ENCODE peak calls at places on chromosomes 13 and 19, in four cellular contexts. C is colonic mucosa, T is uterus, G is Peyer's patch. P is an unnamed sample.

GRCh38 chr13:51057001-51057400 is 54.1 kb downstream of the C13orf42 start:
- DNase-seq in C (no peak), T (no peak), G (no peak), P (no peak)

GRCh38 chr19:2949939-2950285 is 5.1 kb upstream of the ZNF77 start:
- DNase-seq in C (no peak), T (peak; percentile 59), G (peak; percentile 59), P (no peak)

GRCh38 chr19:15129856-15130580 is 22.8 kb downstream of the SYDE1 start:
- DNase-seq in C (peak; percentile 47), T (no peak), G (no peak), P (no peak)

GRCh38 chr19:18230941-18231734 is 4.9 kb upstream of the PDE4C start:
- DNase-seq in C (no peak), T (no peak), G (no peak), P (no peak)

GRCh38 chr13:34159946-34160345 is 342.0 kb downstream of the RFC3 start:
- DNase-seq in C (no peak), T (no peak), G (no peak), P (no peak)

GRCh38 chr19:54517483-54517882 is 14.9 kb downstream of the LAIR2 start:
- DNase-seq in C (peak; percentile 38), T (no peak), G (no peak), P (peak; percentile 17)

GRCh38 chr13:111204438-111205177 is 89.5 kb downstream of the ARHGEF7 start:
- DNase-seq in C (no peak), T (peak; percentile 68), G (no peak), P (no peak)

GRCh38 chr13:111926501-111927180 is 140.3 kb upstream of the SOX1 start:
- DNase-seq in C (no peak), T (no peak), G (peak; percentile 9), P (no peak)

GRCh38 chr13:25288966-25289365 is 1.7 kb upstream of the MTMR6 start:
- DNase-seq in C (no peak), T (no peak), G (no peak), P (no peak)

GRCh38 chr19:54792814-54793213 is 10.6 kb upstream of the KIR2DL4 start:
- DNase-seq in C (no peak), T (no peak), G (no peak), P (no peak)

GRCh38 chr19:6066661-6067646 is 43.3 kb downstream of the RFX2 start:
- DNase-seq in C (peak; percentile 89), T (peak; percentile 96), G (peak; percentile 90), P (peak; percentile 29)

GRCh38 chr19:7292950-7293794 is 1.0 kb downstream of the INSR start:
- DNase-seq in C (peak; percentile 74), T (peak; percentile 45), G (peak; percentile 87), P (peak; percentile 4)

GRCh38 chr13:34224877-34225276 is 406.9 kb downstream of the RFC3 start:
- DNase-seq in C (no peak), T (no peak), G (no peak), P (no peak)

GRCh38 chr19:36837902-36838783 is at the start of gene ZNF790:
- DNase-seq in C (peak; percentile 91), T (peak; percentile 85), G (peak; percentile 90), P (peak; percentile 87)

GRCh38 chr13:43291289-43292055 is 268.1 kb downstream of the DNAJC15 start:
- DNase-seq in C (no peak), T (no peak), G (no peak), P (no peak)

GRCh38 chr19:18339703-18340102 is 695 bp upstream of the PGPEP1 start:
- DNase-seq in C (peak; percentile 33), T (no peak), G (no peak), P (no peak)

GRCh38 chr13:48236528-48237353 is 3.7 kb downstream of the ITM2B start:
- DNase-seq in C (no peak), T (no peak), G (no peak), P (no peak)

GRCh38 chr13:50457430-50458393 is 385.8 kb downstream of the DLEU7 start:
- DNase-seq in C (no peak), T (no peak), G (no peak), P (no peak)

GRCh38 chr19:795691-796581 is 1.3 kb upstream of the PTBP1 start:
- DNase-seq in C (peak; percentile 26), T (no peak), G (no peak), P (no peak)

GRCh38 chr19:56101746-56102535 is 19.2 kb downstream of the ZNF787 start:
- DNase-seq in C (no peak), T (no peak), G (no peak), P (no peak)

GRCh38 chr19:9329999-9330398 is 6.0 kb downstream of the ZNF559 start:
- DNase-seq in C (no peak), T (no peak), G (no peak), P (no peak)
- H3K36me3 ChIP-seq in C (no peaks in the 10 kb centered on the region), T (no peaks in the 10 kb centered on the region), G (peaks cover 34% of the 10 kb centered on the region), P (peaks cover 24% of the 10 kb centered on the region)

GRCh38 chr19:57288373-57288772 is 8.1 kb downstream of the ZNF460 start:
- DNase-seq in C (no peak), T (no peak), G (no peak), P (no peak)
- H3K36me3 ChIP-seq in C (peaks cover 64% of the 10 kb centered on the region), T (peaks cover 6% of the 10 kb centered on the region), G (peaks cover 99% of the 10 kb centered on the region), P (peaks cover 74% of the 10 kb centered on the region)

DNA sequence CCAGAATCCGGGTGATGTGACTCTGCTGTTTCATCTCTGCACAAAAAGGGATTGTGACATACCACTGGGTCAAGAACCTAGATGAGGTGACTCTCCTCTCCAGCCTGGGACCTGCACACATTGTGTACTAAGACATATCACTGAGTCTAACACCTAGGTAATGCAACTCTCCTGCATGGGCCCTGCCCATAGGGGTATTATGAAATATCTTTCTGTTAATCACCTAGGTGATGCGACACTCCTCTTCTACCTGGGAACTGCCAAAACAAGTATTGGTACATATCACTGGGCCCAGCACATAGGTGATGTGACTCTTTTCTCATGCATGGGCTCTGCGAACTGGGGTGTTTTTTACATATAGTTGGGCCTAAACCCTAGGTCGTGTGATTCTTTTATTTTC is 35.5 kb upstream of the ZNF254 start:
- DNase-seq in C (no peak), T (no peak), G (no peak), P (no peak)
- H3K36me3 ChIP-seq in C (peaks cover 10% of the 10 kb centered on the region), T (no peaks in the 10 kb centered on the region), G (peaks cover 71% of the 10 kb centered on the region), P (peaks cover 32% of the 10 kb centered on the region)

DNA sequence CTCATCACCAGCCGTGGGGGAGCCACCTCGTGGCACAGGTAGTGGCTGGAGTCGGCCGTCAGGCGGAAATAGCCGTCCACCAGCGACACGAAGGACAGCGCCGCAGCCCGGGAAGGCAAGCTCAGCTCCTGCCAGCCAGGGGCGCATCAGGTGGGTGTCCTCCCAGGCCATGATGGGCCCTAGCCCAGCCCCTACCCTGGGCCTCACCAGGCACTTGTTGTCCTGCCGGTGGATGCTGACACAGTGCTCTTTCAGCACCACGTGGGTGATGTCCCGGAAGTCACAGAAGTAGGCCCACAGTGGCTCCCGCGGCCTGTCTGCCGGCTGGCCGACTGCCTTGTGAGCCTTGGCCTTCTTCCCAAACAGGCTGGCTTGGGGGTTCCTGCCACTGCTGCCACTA is 15.7 kb downstream of the TYK2 start:
- DNase-seq in C (no peak), T (no peak), G (no peak), P (no peak)
- H3K36me3 ChIP-seq in C (peaks cover 12% of the 10 kb centered on the region), T (no peaks in the 10 kb centered on the region), G (peaks cover 98% of the 10 kb centered on the region), P (peaks cover 19% of the 10 kb centered on the region)

GRCh38 chr19:4432918-4433506 is 24.6 kb downstream of the UBXN6 start:
- DNase-seq in C (no peak), T (no peak), G (no peak), P (no peak)

GRCh38 chr19:4431808-4432674 is 25.6 kb downstream of the UBXN6 start:
- DNase-seq in C (no peak), T (no peak), G (no peak), P (no peak)

GRCh38 chr19:4429266-4430200 is 27.1 kb downstream of the CHAF1A start:
- DNase-seq in C (no peak), T (no peak), G (no peak), P (no peak)

GRCh38 chr19:4428326-4428975 is 26.0 kb downstream of the CHAF1A start:
- DNase-seq in C (no peak), T (no peak), G (no peak), P (no peak)

GRCh38 chr19:4430760-4431159 is 26.8 kb downstream of the UBXN6 start:
- DNase-seq in C (no peak), T (no peak), G (no peak), P (no peak)
- H3K36me3 ChIP-seq in C (no peaks in the 10 kb centered on the region), T (no peaks in the 10 kb centered on the region), G (peaks cover 23% of the 10 kb centered on the region), P (no peaks in the 10 kb centered on the region)

GRCh38 chr19:10163557-10163956 is 31.2 kb downstream of the DNMT1 start:
- DNase-seq in C (no peak), T (no peak), G (no peak), P (no peak)
- H3K36me3 ChIP-seq in C (peaks cover 17% of the 10 kb centered on the region), T (no peaks in the 10 kb centered on the region), G (peaks cover 89% of the 10 kb centered on the region), P (peaks cover 72% of the 10 kb centered on the region)

GRCh38 chr19:34343751-34344150 is 21.2 kb upstream of the GPI start:
- DNase-seq in C (no peak), T (no peak), G (no peak), P (no peak)
- H3K36me3 ChIP-seq in C (peaks cover 19% of the 10 kb centered on the region), T (no peaks in the 10 kb centered on the region), G (peaks cover 73% of the 10 kb centered on the region), P (peaks cover 18% of the 10 kb centered on the region)

GRCh38 chr19:39347332-39348227 is 5.4 kb downstream of the SAMD4B start:
- DNase-seq in C (no peak), T (no peak), G (no peak), P (no peak)
- H3K36me3 ChIP-seq in C (no peaks in the 10 kb centered on the region), T (no peaks in the 10 kb centered on the region), G (peaks cover 28% of the 10 kb centered on the region), P (peaks cover 4% of the 10 kb centered on the region)

DNA sequence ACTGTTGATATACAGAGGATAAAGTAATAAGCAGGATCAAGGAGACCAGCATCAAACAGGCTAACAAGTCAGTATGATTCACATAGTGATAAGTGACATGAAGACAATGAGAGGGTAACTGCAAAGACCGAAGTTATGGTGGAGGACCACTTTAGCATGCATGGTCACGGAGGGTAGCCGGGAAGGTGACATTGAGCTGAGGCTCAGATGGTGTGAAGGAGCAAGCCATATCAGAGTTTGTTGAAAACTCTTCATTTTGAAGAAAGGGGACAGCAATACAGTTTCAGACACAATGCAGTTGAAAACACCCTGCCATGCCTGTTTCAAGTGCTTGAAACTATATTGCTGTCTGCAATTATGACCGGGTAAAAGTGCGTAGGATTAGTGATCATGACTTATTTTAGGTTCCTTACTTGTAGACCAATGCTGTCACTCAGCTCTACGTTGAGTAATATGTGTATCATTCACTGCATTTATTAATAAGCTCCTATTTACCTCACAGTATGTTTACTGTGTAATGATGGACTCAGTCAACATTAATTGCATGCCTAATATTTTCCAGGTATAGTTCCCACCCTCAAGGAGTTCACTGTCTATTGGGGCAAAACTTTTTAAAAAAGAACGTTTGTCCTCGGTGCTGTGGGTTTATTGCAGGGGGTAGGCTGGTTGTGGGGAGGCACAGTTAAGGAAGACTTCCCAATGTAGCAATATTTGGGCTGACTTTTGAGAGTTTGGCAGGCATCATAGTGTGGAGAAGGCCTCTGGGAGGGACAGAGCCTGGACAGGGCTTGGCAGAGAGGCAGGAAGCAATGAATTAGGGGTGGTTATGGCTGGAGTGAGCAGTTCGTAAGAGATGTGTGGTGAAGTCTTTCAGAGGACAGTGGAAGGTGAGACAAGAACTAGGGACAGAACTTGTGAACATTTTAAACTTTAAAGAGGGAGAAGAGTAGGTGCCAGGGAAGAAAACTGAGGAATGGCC is 3.2 kb downstream of the UBAC2 start:
- DNase-seq in C (peak; percentile 14), T (no peak), G (no peak), P (no peak)
- H3K36me3 ChIP-seq in C (no peaks in the 10 kb centered on the region), T (no peaks in the 10 kb centered on the region), G (peaks cover 4% of the 10 kb centered on the region), P (peaks cover 4% of the 10 kb centered on the region)

GRCh38 chr19:48147597-48148175 is 22.5 kb downstream of the LIG1 start:
- DNase-seq in C (no peak), T (no peak), G (no peak), P (no peak)

GRCh38 chr19:48149430-48149829 is 20.7 kb downstream of the LIG1 start:
- DNase-seq in C (no peak), T (peak; percentile 60), G (no peak), P (no peak)

GRCh38 chr19:48145596-48146254 is 24.4 kb downstream of the LIG1 start:
- DNase-seq in C (no peak), T (no peak), G (no peak), P (no peak)
- H3K36me3 ChIP-seq in C (no peaks in the 10 kb centered on the region), T (no peaks in the 10 kb centered on the region), G (peaks cover 13% of the 10 kb centered on the region), P (peaks cover 15% of the 10 kb centered on the region)

P was measured in CD8-positive, alpha-beta T cell.